ENCODE peak calls at places on chromosome 17, in four cellular contexts. J is tibial artery, X is thoracic aorta, V is BJ. N is an unnamed sample.
A peak's percentile ranks its signal among the peaks of the same experiment; 100 is the strongest.

GRCh38 chr17:60138769-60139437 is 10.9 kb upstream of the CA4 start:
- DNase-seq in J (no peak), X (no peak), V (no peak), N (no peak)

GRCh38 chr17:42403150-42403549 is 14.9 kb upstream of the STAT3 start:
- DNase-seq in J (no peak), X (no peak), V (no peak), N (no peak)

GRCh38 chr17:40996829-40997228 is 2.9 kb upstream of the KRTAP3-3 start:
- DNase-seq in J (no peak), X (no peak), V (no peak), N (no peak)

GRCh38 chr17:76529643-76530488 is 7.6 kb downstream of the CYGB start:
- DNase-seq in J (peak; percentile 91), X (peak; percentile 24), V (no peak), N (no peak)

GRCh38 chr17:76561332-76561731 is 21.5 kb downstream of the PRCD start:
- DNase-seq in J (no peak), X (no peak), V (no peak), N (no peak)

GRCh38 chr17:56009795-56010715 is 143.2 kb upstream of the ANKFN1 start:
- DNase-seq in J (no peak), X (no peak), V (no peak), N (peak; percentile 84)

GRCh38 chr17:77863814-77864161 is 94.7 kb upstream of the TNRC6C start:
- DNase-seq in J (peak; percentile 65), X (no peak), V (no peak), N (no peak)

GRCh38 chr17:82241926-82242697 is 13.3 kb downstream of the SLC16A3 start:
- DNase-seq in J (no peak), X (no peak), V (no peak), N (no peak)

GRCh38 chr17:57674894-57675293 is 70.2 kb downstream of the CCDC182 start:
- DNase-seq in J (peak; percentile 60), X (no peak), V (no peak), N (no peak)

GRCh38 chr17:60077672-60078519 is 825 bp downstream of the HEATR6 start:
- DNase-seq in J (no peak), X (no peak), V (no peak), N (no peak)

GRCh38 chr17:59506907-59507726 is 58.3 kb upstream of the DHX40 start:
- DNase-seq in J (no peak), X (no peak), V (no peak), N (no peak)

GRCh38 chr17:63069245-63069644 is 103.2 kb downstream of the TANC2 start:
- DNase-seq in J (no peak), X (no peak), V (no peak), N (no peak)

GRCh38 chr17:74532115-74532514 is 840 bp upstream of the CD300LB start:
- DNase-seq in J (peak; percentile 79), X (no peak), V (no peak), N (no peak)

GRCh38 chr17:42075789-42076188 is 22.5 kb downstream of the ZNF385C start:
- DNase-seq in J (no peak), X (no peak), V (no peak), N (no peak)

GRCh38 chr17:69516911-69517310 is 102.4 kb downstream of the MAP2K6 start:
- DNase-seq in J (no peak), X (no peak), V (no peak), N (no peak)

GRCh38 chr17:5667871-5668270 is 83.6 kb upstream of the NLRP1 start:
- DNase-seq in J (peak; percentile 24), X (no peak), V (no peak), N (no peak)

DNA sequence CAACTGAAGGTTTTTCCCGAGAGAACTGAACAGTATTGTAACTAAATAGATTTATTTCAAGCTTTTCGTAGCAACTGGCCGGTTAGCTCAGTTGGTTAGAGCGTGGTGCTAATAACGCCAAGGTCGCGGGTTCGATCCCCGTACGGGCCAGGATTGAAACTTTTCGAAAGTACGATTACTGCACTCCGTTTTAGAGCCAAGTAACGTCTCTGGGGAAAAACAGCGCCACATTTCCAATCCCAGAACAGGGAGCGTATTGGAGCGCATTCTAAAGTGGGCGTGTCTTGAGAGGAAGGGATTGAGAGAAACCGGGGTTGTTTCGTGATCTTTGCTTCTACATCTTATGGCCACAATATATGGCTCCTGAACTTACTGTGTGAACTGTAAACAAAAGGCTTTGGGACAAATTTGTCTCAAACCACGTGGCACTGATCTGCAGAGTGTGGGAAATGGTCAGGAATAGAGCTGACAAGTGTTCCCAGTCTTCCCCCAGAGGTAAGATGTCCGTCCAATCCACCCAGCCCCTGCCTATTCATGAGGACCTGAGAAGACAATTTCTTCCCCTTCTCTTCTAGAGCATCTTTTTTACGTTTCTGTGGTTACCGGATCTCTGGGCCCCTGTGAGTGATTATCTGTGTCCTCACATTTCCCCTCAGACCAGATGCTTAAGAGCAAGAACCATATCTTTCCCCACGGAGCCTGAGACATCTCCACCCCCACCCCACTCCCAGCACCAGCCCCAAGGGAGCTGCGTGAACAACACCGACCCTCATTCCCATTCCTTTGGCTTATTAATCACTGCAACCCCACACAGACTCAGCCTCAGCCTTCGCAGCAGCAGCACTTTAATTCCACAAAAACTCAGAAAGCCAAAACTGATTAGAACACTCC is 2.2 kb downstream of the BORCS6 start:
- DNase-seq in J (peak; percentile 96), X (peak; percentile 94), V (peak; percentile 95), N (peak; percentile 99)
- TF ChIP-seq CTCF in J (no peak), X (no peak), V (no peak), N (no peak)

GRCh38 chr17:13597723-13598347 is 3.9 kb downstream of the HS3ST3A1 start:
- DNase-seq in J (no peak), X (no peak), V (no peak), N (no peak)
- H3K4me3 ChIP-seq in J (no peak overlapping the region), X (no peak overlapping the region), V (no peak overlapping the region), N (no peak overlapping the region)

GRCh38 chr17:48563385-48563838 is 14.7 kb downstream of the HOXB4 start:
- DNase-seq in J (no peak), X (no peak), V (no peak), N (no peak)

GRCh38 chr17:48564200-48565023 is 13.7 kb downstream of the HOXB4 start:
- DNase-seq in J (no peak), X (no peak), V (no peak), N (no peak)

GRCh38 chr17:48561894-48562810 is 16.0 kb downstream of the HOXB4 start:
- DNase-seq in J (no peak), X (no peak), V (no peak), N (no peak)

GRCh38 chr17:48563867-48564199 is 14.3 kb downstream of the HOXB4 start:
- DNase-seq in J (no peak), X (no peak), V (no peak), N (no peak)

DNA sequence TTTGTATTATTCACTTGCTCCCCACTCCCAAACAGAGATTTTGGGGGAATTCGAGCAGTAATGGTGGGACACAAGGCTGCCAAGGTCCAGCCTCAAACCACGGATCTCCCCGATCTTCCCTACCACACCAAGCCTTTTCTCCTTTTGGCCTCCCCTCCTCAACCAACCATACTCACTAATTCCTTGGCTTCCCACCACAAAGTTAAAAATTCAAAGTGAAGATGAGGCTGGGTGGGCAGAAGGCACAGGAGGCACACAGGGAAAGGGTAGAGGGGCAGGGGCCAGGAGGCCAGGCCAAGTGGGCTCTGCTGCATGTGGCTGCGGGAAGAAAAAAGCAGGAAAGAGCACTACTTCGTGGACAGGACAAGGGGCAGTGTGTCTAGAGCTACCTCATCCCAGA is 15.2 kb downstream of the HOXB4 start:
- DNase-seq in J (no peak), X (no peak), V (no peak), N (no peak)
- H3K27me3 ChIP-seq in J (no peaks in the 10 kb centered on the region), X (no peaks in the 10 kb centered on the region), V (peaks cover 61% of the 10 kb centered on the region), N (no peaks in the 10 kb centered on the region)

GRCh38 chr17:29292071-29292991 is 1.6 kb downstream of the NUFIP2 start:
- DNase-seq in J (peak; percentile 89), X (peak; percentile 9), V (no peak), N (no peak)
- TF ChIP-seq CTCF in J (no peak), X (no peak), V (no peak), N (no peak)

GRCh38 chr17:73307130-73307529 is 4.7 kb downstream of the CDC42EP4 start:
- DNase-seq in J (peak; percentile 79), X (no peak), V (no peak), N (no peak)
- H3K4me3 ChIP-seq in J (no peak overlapping the region), X (no peak overlapping the region), V (no peak overlapping the region), N (no peak overlapping the region)

GRCh38 chr17:38705523-38705802 is 390 bp downstream of the MLLT6 start:
- DNase-seq in J (no peak), X (no peak), V (no peak), N (no peak)

GRCh38 chr17:38703742-38704644 is 1.1 kb upstream of the MLLT6 start:
- DNase-seq in J (peak; percentile 88), X (no peak), V (no peak), N (peak; percentile 94)

GRCh38 chr17:38702900-38703741 is 2.0 kb upstream of the MLLT6 start:
- DNase-seq in J (no peak), X (no peak), V (no peak), N (no peak)

GRCh38 chr17:38705803-38706624 is 941 bp downstream of the MLLT6 start:
- DNase-seq in J (peak; percentile 87), X (no peak), V (no peak), N (no peak)

DNA sequence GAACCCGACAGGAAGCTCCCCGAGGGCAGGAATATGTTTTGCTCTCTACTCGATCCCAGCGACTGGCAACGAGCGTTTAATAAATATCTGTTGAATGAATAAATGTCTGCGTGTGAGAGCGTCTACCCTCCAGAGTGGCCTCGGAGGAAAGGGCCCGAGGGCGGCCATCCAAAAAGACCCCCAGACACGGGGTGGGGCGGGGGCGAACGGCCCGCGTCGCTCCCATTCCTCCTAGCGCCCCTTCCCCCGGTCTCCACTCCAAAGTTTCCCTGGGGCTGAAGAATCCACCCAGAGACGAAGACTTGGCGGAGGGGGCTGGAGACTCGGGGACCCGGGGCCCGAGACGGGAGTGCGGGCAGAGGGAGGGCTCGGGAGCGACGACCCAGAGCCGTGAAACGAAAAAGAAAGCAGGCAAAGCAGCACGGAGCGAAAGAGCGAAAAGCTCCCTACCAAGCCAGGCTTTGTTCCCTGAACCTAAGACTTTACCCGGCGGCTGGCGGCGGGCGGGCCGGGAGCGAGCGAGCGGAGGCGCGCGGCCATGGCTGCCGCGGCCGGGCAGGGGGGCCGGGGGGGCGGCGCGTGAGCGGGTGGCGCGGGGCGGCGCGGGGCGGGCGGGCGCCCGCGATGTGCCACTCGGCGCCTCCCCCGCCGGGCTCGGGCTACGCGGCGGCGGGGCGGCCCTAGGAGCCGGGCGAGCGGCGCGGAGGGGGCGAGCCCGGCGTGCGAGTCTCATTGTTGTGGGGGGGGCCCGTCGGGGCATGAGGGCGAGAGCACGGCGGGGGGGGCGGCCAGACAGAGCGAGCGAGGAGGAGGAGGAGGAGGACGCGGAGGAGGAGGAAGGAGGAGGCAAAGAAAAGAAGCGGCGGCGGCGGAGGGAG is at the start of gene MLLT6:
- DNase-seq in J (peak; percentile 89), X (no peak), V (no peak), N (no peak)
- H3K27me3 ChIP-seq in J (no peaks in the 10 kb centered on the region), X (no peaks in the 10 kb centered on the region), V (no peaks in the 10 kb centered on the region), N (no peaks in the 10 kb centered on the region)

GRCh38 chr17:37732313-37732712 is 12.5 kb downstream of the HNF1B start:
- DNase-seq in J (no peak), X (no peak), V (no peak), N (no peak)
- TF ChIP-seq CTCF in J (no peak), X (no peak), V (no peak), N (no peak)

DNA sequence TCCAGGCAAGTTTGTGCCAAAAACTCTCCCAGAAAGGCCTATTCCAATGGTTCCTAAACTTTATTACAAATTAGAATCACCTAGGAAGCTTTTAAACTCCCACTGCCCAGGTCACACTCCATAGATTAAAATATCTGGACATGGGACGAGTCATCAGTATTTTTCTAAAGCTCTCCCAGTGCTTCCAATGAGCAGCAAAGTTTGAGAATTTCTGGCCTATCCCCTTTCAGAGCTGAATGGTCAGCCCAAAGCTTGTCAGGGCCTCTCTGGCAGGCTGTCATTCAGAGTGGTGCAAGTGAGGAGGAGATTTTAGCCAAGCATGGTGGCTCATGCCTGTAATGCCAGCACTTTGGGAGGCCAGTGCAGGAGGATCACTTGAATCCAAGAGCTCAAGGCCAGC is 2.4 kb downstream of the BCL6B start:
- DNase-seq in J (no peak), X (no peak), V (no peak), N (no peak)
- H3K4me3 ChIP-seq in J (no peak overlapping the region), X (no peak overlapping the region), V (no peak overlapping the region), N (no peak overlapping the region)